ENCODE peak calls at places on chromosomes 13 and 19, in five cellular contexts. O is heart left ventricle, H is thyroid gland, G is IMR-90, K is uterus. J is an unnamed sample.

GRCh38 chr13:68588623-68589022 is 1358.5 kb upstream of the PCDH9 start:
- DNase-seq in H (no peak), O (no peak), K (no peak), G (no peak), J (no peak)

GRCh38 chr13:88196106-88196505 is 524.9 kb downstream of the SLITRK5 start:
- DNase-seq in G (no peak), K (no peak), O (no peak), H (no peak), J (no peak)

GRCh38 chr13:81658598-81659370 is 1317.9 kb upstream of the SPRY2 start:
- DNase-seq in H (no peak), G (no peak), O (no peak), K (no peak), J (no peak)

GRCh38 chr13:89951341-89951740 is 1396.1 kb upstream of the MIR17HG start:
- DNase-seq in K (no peak), G (no peak), O (no peak), H (no peak), J (no peak)

GRCh38 chr19:56637976-56638555 is 4.9 kb upstream of the SMIM17 start:
- DNase-seq in G (peak; percentile 65), H (peak; percentile 84), K (peak; percentile 23), O (peak; percentile 89), J (peak; percentile 72)

GRCh38 chr13:49567501-49567900 is 17.9 kb downstream of the RCBTB1 start:
- DNase-seq in H (peak; percentile 29), O (no peak), K (no peak), G (no peak), J (no peak)

GRCh38 chr19:17289489-17289888 is 7.8 kb downstream of the ANKLE1 start:
- DNase-seq in K (peak; percentile 57), H (peak; percentile 58), G (peak; percentile 90), O (peak; percentile 77), J (peak; percentile 71)

GRCh38 chr13:100176781-100177389 is 88.0 kb downstream of the PCCA start:
- DNase-seq in H (no peak), O (no peak), K (no peak), G (peak; percentile 54), J (no peak)

GRCh38 chr19:16516923-16517610 is 20.9 kb downstream of the C19orf44 start:
- DNase-seq in K (no peak), O (no peak), H (no peak), G (no peak), J (no peak)

GRCh38 chr19:49335071-49335783 is at the start of gene CD37:
- DNase-seq in K (no peak), H (no peak), G (no peak), O (peak; percentile 28), J (peak; percentile 11)

GRCh38 chr13:29539866-29540265 is 55.6 kb downstream of the SLC7A1 start:
- DNase-seq in G (no peak), O (no peak), K (no peak), H (no peak), J (no peak)

GRCh38 chr19:35612559-35613321 is at the start of gene HAUS5:
- DNase-seq in G (peak; percentile 87), O (peak; percentile 93), K (peak; percentile 93), H (peak; percentile 92), J (peak; percentile 97)

GRCh38 chr13:60679928-60680693 is 283.1 kb downstream of the TDRD3 start:
- DNase-seq in K (no peak), H (no peak), G (no peak), O (no peak), J (no peak)

GRCh38 chr19:52007805-52008557 is at the start of gene ZNF615:
- DNase-seq in H (peak; percentile 88), G (peak; percentile 80), O (peak; percentile 93), K (peak; percentile 85), J (peak; percentile 88)

GRCh38 chr13:95858286-95859075 is 181.5 kb downstream of the DNAJC3 start:
- DNase-seq in G (peak; percentile 55), K (no peak), H (no peak), O (no peak), J (no peak)

GRCh38 chr19:32387701-32388392 is 17.7 kb upstream of the DPY19L3 start:
- DNase-seq in K (peak; percentile 51), G (peak; percentile 62), O (no peak), H (no peak), J (peak; percentile 57)

GRCh38 chr13:40932252-40932651 is 86.9 kb downstream of the ELF1 start:
- DNase-seq in O (no peak), K (no peak), G (no peak), H (no peak), J (no peak)

GRCh38 chr13:112174476-112175110 is 107.6 kb downstream of the SOX1 start:
- DNase-seq in O (no peak), K (no peak), H (no peak), G (no peak), J (no peak)

GRCh38 chr19:46755077-46755852 is 9.0 kb upstream of the STRN4 start:
- DNase-seq in O (no peak), K (peak; percentile 52), H (no peak), G (peak; percentile 77), J (no peak)

GRCh38 chr13:49023441-49023840 is 47.7 kb downstream of the FNDC3A start:
- DNase-seq in H (no peak), O (no peak), G (peak; percentile 92), K (no peak), J (no peak)

GRCh38 chr19:47028372-47028672 is 8.7 kb downstream of the NPAS1 start:
- DNase-seq in H (no peak), K (no peak), O (no peak), G (no peak), J (no peak)

GRCh38 chr19:49151339-49152217 is 3.6 kb downstream of the HRC start:
- DNase-seq in K (peak; percentile 52), G (peak; percentile 11), O (peak; percentile 70), H (peak; percentile 96), J (peak; percentile 97)

GRCh38 chr19:7739801-7740659 is 7.3 kb downstream of the CD209 start:
- DNase-seq in K (no peak), O (no peak), H (no peak), G (no peak), J (no peak)

GRCh38 chr19:6091771-6092291 is 18.5 kb downstream of the RFX2 start:
- DNase-seq in H (no peak), K (no peak), G (peak; percentile 69), O (no peak), J (no peak)

GRCh38 chr19:5103812-5104410 is 135.0 kb downstream of the KDM4B start:
- DNase-seq in H (no peak), G (no peak), K (no peak), O (no peak), J (peak; percentile 75)

GRCh38 chr19:45515081-45515624 is 7.9 kb downstream of the VASP start:
- DNase-seq in K (no peak), G (no peak), H (no peak), O (peak; percentile 75), J (peak; percentile 72)

GRCh38 chr13:30805603-30806011 is 70.3 kb downstream of the ALOX5AP start:
- DNase-seq in K (no peak), O (no peak), G (peak; percentile 59), H (peak; percentile 50), J (peak; percentile 58)

GRCh38 chr19:46206176-46206575 is 23.4 kb upstream of the IGFL1 start:
- DNase-seq in O (peak; percentile 39), K (no peak), H (no peak), G (no peak), J (no peak)

GRCh38 chr13:114313061-114313860 is 1.0 kb upstream of the CHAMP1 start:
- DNase-seq in O (no peak), G (peak; percentile 51), H (peak; percentile 8), K (no peak), J (no peak)

GRCh38 chr13:27621116-27621365 is 651 bp upstream of the POLR1D start:
- DNase-seq in K (no peak), H (no peak), O (no peak), G (no peak), J (no peak)

GRCh38 chr13:51347099-51347498 is 7.6 kb downstream of the SERPINE3 start:
- DNase-seq in H (no peak), K (no peak), G (no peak), O (no peak), J (no peak)

GRCh38 chr13:102707465-102707864 is 12.6 kb upstream of the METTL21C start:
- DNase-seq in H (no peak), K (no peak), G (peak; percentile 94), O (no peak), J (no peak)

GRCh38 chr13:109843695-109844094 is 57.3 kb upstream of the IRS2 start:
- DNase-seq in H (no peak), O (no peak), G (no peak), K (no peak), J (no peak)

GRCh38 chr19:13401388-13401787 is 104.9 kb downstream of the CACNA1A start:
- DNase-seq in G (peak; percentile 46), H (no peak), K (no peak), O (no peak), J (no peak)

GRCh38 chr19:956747-957451 is 27.2 kb upstream of the WDR18 start:
- DNase-seq in H (no peak), K (no peak), G (peak; percentile 36), O (no peak), J (no peak)

GRCh38 chr19:953501-954271 is 27.9 kb downstream of the ARID3A start:
- DNase-seq in G (no peak), H (no peak), K (no peak), O (no peak), J (no peak)

GRCh38 chr19:954272-954671 is 28.4 kb downstream of the ARID3A start:
- DNase-seq in O (no peak), H (no peak), K (no peak), G (no peak), J (no peak)

GRCh38 chr19:954672-955494 is 29.0 kb downstream of the ARID3A start:
- DNase-seq in K (no peak), H (no peak), G (no peak), O (no peak), J (no peak)

GRCh38 chr19:955803-956746 is 28.1 kb upstream of the WDR18 start:
- DNase-seq in K (no peak), H (no peak), O (no peak), G (no peak), J (peak; percentile 67)
- TF ChIP-seq POLR2A in K (no peak), H (no peak), O (no peak), G (no peak), J (no peak)

GRCh38 chr13:21595546-21595822 is 8.5 kb downstream of the MICU2 start:
- DNase-seq in G (no peak), H (no peak), K (no peak), O (no peak), J (no peak)
- H3K36me3 ChIP-seq in G (peaks cover 3% of the 10 kb centered on the region), H (no peaks in the 10 kb centered on the region), K (no peaks in the 10 kb centered on the region), O (no peaks in the 10 kb centered on the region), J (no peaks in the 10 kb centered on the region)

GRCh38 chr19:42330521-42330835 is 5.0 kb downstream of the MEGF8 start:
- DNase-seq in G (no peak), H (no peak), O (no peak), K (no peak), J (no peak)

GRCh38 chr19:42334697-42335373 is 9.4 kb downstream of the MEGF8 start:
- DNase-seq in O (no peak), G (no peak), H (no peak), K (no peak), J (no peak)

GRCh38 chr19:42333975-42334696 is 8.7 kb downstream of the MEGF8 start:
- DNase-seq in G (no peak), O (no peak), K (no peak), H (no peak), J (no peak)

GRCh38 chr19:42333018-42333417 is 7.6 kb downstream of the MEGF8 start:
- DNase-seq in K (no peak), O (no peak), H (no peak), G (no peak), J (no peak)

GRCh38 chr19:42332059-42332458 is 6.6 kb downstream of the MEGF8 start:
- DNase-seq in O (no peak), G (no peak), K (no peak), H (no peak), J (no peak)
- H3K4me1 ChIP-seq in O (peaks cover 4% of the 10 kb centered on the region), G (peaks cover 1% of the 10 kb centered on the region), K (peaks cover 8% of the 10 kb centered on the region), H (peaks cover 7% of the 10 kb centered on the region), J (peaks cover 9% of the 10 kb centered on the region)

GRCh38 chr19:18833849-18834643 is 2.3 kb downstream of the UPF1 start:
- DNase-seq in O (no peak), G (no peak), H (no peak), K (no peak), J (peak; percentile 52)
- TF ChIP-seq POLR2A in O (no peak), G (no peak), H (no peak), K (no peak), J (peak; percentile 38)